ENCODE peak calls at places on chromosomes 6 and 20, in seven cellular contexts. P is neural progenitor cell; X is GM23248; R is body of pancreas; O is hepatocyte; H is pancreas; D is effector memory CD4-positive, alpha-beta T cell. K is an unnamed sample.

GRCh38 chr20:25553819-25554296 is 31.5 kb downstream of the NINL start:
- DNase-seq in D (no peak), X (peak), O (peak), H (no peak), R (no peak), P (no peak), K (no peak)

GRCh38 chr20:64057628-64058498 is 5.1 kb upstream of the TCEA2 start:
- DNase-seq in R (peak), H (peak), P (peak), D (peak), X (peak), O (peak), K (peak)

GRCh38 chr20:35339007-35339406 is 46.8 kb upstream of the FAM83C start:
- DNase-seq in H (no peak), P (no peak), D (no peak), R (no peak), X (peak), O (no peak), K (peak)

GRCh38 chr6:134299236-134299635 is 18.7 kb downstream of the SGK1 start:
- DNase-seq in R (peak), H (peak), X (peak), D (no peak), O (peak), P (no peak), K (peak)

GRCh38 chr6:30493643-30494250 is 4.4 kb downstream of the HLA-E start:
- DNase-seq in R (no peak), X (no peak), D (no peak), P (peak), O (no peak), H (no peak), K (no peak)

GRCh38 chr6:43386492-43386891 is 17.0 kb upstream of the ZNF318 start:
- DNase-seq in R (no peak), O (peak), D (no peak), P (peak), H (no peak), X (no peak), K (no peak)

GRCh38 chr20:42603655-42604054 is 586.1 kb downstream of the PTPRT start:
- DNase-seq in D (no peak), X (no peak), R (no peak), O (no peak), P (no peak), H (no peak), K (no peak)

GRCh38 chr6:152057832-152058498 is 250.5 kb downstream of the ESR1 start:
- DNase-seq in P (no peak), X (no peak), D (no peak), H (no peak), R (no peak), O (no peak), K (no peak)

GRCh38 chr20:5825136-5825719 is 75.0 kb downstream of the SHLD1 start:
- DNase-seq in D (no peak), X (no peak), R (no peak), O (no peak), P (peak), H (no peak), K (no peak)

GRCh38 chr6:84804720-84805119 is 40.3 kb upstream of the TBX18 start:
- DNase-seq in O (no peak), X (peak), D (no peak), H (no peak), R (no peak), P (no peak), K (peak)

GRCh38 chr6:28940859-28941680 is 17.3 kb upstream of the TRIM27 start:
- DNase-seq in D (peak), X (peak), R (peak), O (peak), P (peak), H (peak), K (peak)

GRCh38 chr20:41664584-41664983 is 46.4 kb upstream of the CHD6 start:
- DNase-seq in H (no peak), R (no peak), X (peak), P (peak), O (no peak), D (no peak), K (peak)

GRCh38 chr20:57429579-57430202 is 38.5 kb downstream of the RBM38 start:
- DNase-seq in R (no peak), H (no peak), O (no peak), P (no peak), D (no peak), X (peak), K (peak)

GRCh38 chr20:48523191-48523757 is 304.5 kb downstream of the PREX1 start:
- DNase-seq in D (no peak), R (peak), O (peak), P (peak), X (peak), H (no peak), K (peak)

GRCh38 chr6:156256161-156256560 is 521.0 kb upstream of the ARID1B start:
- DNase-seq in H (no peak), P (no peak), O (no peak), X (no peak), D (no peak), R (no peak), K (no peak)

GRCh38 chr20:25318471-25319240 is 70.8 kb downstream of the PYGB start:
- DNase-seq in P (no peak), H (no peak), O (no peak), X (no peak), D (no peak), R (no peak), K (no peak)

GRCh38 chr6:126339796-126340750 is at the start of gene CENPW:
- DNase-seq in H (peak), D (peak), P (peak), X (peak), O (peak), R (peak), K (peak)

GRCh38 chr6:126337323-126337722 is 2.6 kb upstream of the CENPW start:
- DNase-seq in D (no peak), X (peak), P (no peak), O (peak), R (no peak), H (no peak), K (peak)

GRCh38 chr6:126335210-126335609 is 4.7 kb upstream of the CENPW start:
- DNase-seq in P (no peak), H (no peak), R (no peak), O (no peak), X (no peak), D (no peak), K (no peak)

GRCh38 chr6:126344181-126344580 is 4.3 kb downstream of the CENPW start:
- DNase-seq in P (no peak), X (no peak), H (no peak), O (no peak), R (no peak), D (no peak), K (no peak)

GRCh38 chr6:126341126-126341525 is 1.2 kb downstream of the CENPW start:
- DNase-seq in R (no peak), O (no peak), D (no peak), H (no peak), X (peak), P (no peak), K (no peak)
- H3K4me3 ChIP-seq in R (no peak), O (peak), D (peak), H (peak), X (peak), P (peak), K (peak)

DNA sequence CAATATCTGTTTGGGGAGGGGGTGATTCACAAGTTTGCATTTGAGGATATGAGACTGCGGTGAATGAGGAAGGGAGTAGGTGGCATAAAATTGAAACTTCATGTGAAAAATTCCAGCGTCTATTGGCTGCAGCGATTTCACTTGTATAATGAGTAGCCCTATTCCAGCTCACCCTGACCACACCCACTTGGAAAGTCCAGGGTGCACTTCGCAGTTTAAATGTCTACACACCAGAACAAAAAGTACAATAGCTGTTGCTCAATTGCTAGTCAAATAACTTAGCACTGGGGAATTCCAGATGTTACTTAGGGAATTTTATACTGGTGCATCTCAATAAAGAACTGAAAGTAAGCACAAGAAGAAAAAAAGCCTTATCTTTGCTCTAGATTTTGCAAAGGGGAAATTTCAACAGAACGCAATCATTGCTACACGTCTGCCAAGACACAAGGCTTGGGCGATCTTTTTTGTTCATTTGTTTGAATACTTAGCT is 6.3 kb downstream of the TNFAIP3 start:
- DNase-seq in O (peak), H (peak), X (peak), D (no peak), R (peak), P (no peak), K (peak)
- H3K4me3 ChIP-seq in O (no peak), H (peak), X (peak), D (peak), R (no peak), P (no peak), K (no peak)

GRCh38 chr6:1596088-1596852 is 13.4 kb upstream of the FOXC1 start:
- DNase-seq in D (peak), H (peak), O (peak), R (peak), P (peak), X (peak), K (no peak)
- H3K4me3 ChIP-seq in D (peak), H (no peak), O (no peak), R (no peak), P (no peak), X (peak), K (no peak)

DNA sequence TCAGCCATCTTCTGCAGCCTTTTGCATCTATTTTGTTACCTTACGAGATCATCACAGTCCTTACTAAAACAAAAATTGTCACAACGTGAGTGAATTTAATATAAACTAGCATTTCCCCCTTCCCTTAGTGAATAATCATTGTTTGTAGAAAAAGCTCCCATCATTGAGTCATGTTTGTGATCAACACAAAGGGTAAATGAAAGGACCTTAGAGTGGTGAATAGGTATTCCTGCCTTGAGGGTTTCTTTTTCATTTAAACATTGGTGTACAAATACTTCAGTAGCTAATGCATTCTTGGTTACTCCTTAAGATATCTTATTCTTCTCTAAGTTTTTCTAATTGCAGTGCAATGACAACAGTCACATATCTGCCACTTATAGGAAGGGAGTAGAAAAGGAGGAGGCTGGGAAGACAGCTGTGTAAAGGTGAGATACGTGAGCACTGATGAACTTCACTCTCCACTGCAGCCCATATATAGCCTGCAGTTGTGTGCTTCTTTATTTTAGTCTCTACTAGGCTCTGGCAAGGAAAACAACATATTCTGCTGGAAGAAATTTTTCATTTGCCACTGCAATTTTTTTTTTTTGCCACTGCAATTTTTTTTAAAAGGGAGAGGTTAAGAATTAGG is 27.8 kb downstream of the ADGRG6 start:
- DNase-seq in O (no peak), H (no peak), R (no peak), X (no peak), P (no peak), D (no peak), K (peak)
- H3K4me3 ChIP-seq in O (no peak), H (no peak), R (no peak), X (no peak), P (no peak), D (no peak), K (no peak)